ENCODE peak calls at places on chromosome 14, in eight cellular contexts. U, E, D, G, T, R, V and Z are unnamed samples.
A peak's percentile ranks its signal among the peaks of the same experiment; 100 is the strongest.

GRCh38 chr14:44108601-44109000 is 398.5 kb downstream of the FSCB start:
- DNase-seq in U (no peak), E (no peak), D (no peak), G (no peak), T (no peak), R (no peak), V (no peak), Z (no peak)

GRCh38 chr14:46399049-46399448 is 252.5 kb downstream of the RPL10L start:
- DNase-seq in U (no peak), E (no peak), D (no peak), G (peak; percentile 1), T (no peak), R (no peak), V (no peak), Z (no peak)

GRCh38 chr14:57412341-57412740 is 22.0 kb downstream of the NAA30 start:
- DNase-seq in U (no peak), E (no peak), D (no peak), G (no peak), T (no peak), R (no peak), V (no peak), Z (no peak)

GRCh38 chr14:96122496-96122895 is 82.1 kb upstream of the BDKRB2 start:
- DNase-seq in U (no peak), E (no peak), D (no peak), G (no peak), T (peak; percentile 82), R (peak; percentile 90), V (no peak), Z (peak; percentile 83)

GRCh38 chr14:99724196-99724891 is 40.2 kb downstream of the CYP46A1 start:
- DNase-seq in U (no peak), E (no peak), D (no peak), G (no peak), T (no peak), R (peak; percentile 49), V (no peak), Z (no peak)

GRCh38 chr14:67934087-67934486 is 114.5 kb downstream of the RAD51B start:
- DNase-seq in U (peak; percentile 85), E (no peak), D (peak; percentile 68), G (peak; percentile 70), T (peak; percentile 66), R (peak; percentile 85), V (no peak), Z (peak; percentile 79)

GRCh38 chr14:104980601-104981531 is 2.7 kb upstream of the AHNAK2 start:
- DNase-seq in U (no peak), E (no peak), D (no peak), G (no peak), T (no peak), R (no peak), V (peak; percentile 52), Z (no peak)

GRCh38 chr14:38847161-38847560 is 255.9 kb downstream of the SEC23A start:
- DNase-seq in U (no peak), E (no peak), D (no peak), G (no peak), T (no peak), R (no peak), V (no peak), Z (no peak)

GRCh38 chr14:89167705-89168104 is 249.3 kb downstream of the FOXN3 start:
- DNase-seq in U (no peak), E (no peak), D (no peak), G (no peak), T (no peak), R (no peak), V (no peak), Z (no peak)

GRCh38 chr14:103861413-103862392 is 14.3 kb upstream of the PPP1R13B start:
- DNase-seq in U (no peak), E (no peak), D (no peak), G (peak; percentile 19), T (no peak), R (no peak), V (no peak), Z (no peak)

GRCh38 chr14:23436327-23437141 is 1.1 kb upstream of the MYH7 start:
- DNase-seq in U (no peak), E (no peak), D (no peak), G (peak; percentile 15), T (no peak), R (no peak), V (peak; percentile 56), Z (no peak)

GRCh38 chr14:71408362-71409035 is 501.2 kb downstream of the PCNX1 start:
- DNase-seq in U (no peak), E (no peak), D (no peak), G (no peak), T (no peak), R (peak; percentile 31), V (no peak), Z (no peak)

GRCh38 chr14:71400821-71401447 is 493.7 kb downstream of the PCNX1 start:
- DNase-seq in U (no peak), E (peak; percentile 35), D (peak; percentile 69), G (no peak), T (no peak), R (peak; percentile 29), V (no peak), Z (no peak)

GRCh38 chr14:71399057-71399487 is 491.8 kb downstream of the PCNX1 start:
- DNase-seq in U (no peak), E (no peak), D (peak; percentile 86), G (no peak), T (no peak), R (peak; percentile 33), V (no peak), Z (no peak)

GRCh38 chr14:71405676-71406075 is 498.4 kb downstream of the PCNX1 start:
- DNase-seq in U (no peak), E (no peak), D (no peak), G (no peak), T (no peak), R (no peak), V (no peak), Z (no peak)

GRCh38 chr14:71403673-71404072 is 496.4 kb downstream of the PCNX1 start:
- DNase-seq in U (no peak), E (peak; percentile 24), D (peak; percentile 82), G (no peak), T (no peak), R (peak; percentile 44), V (no peak), Z (peak; percentile 31)
- TF ChIP-seq CTCF in U (no peak), E (peak; percentile 44), D (peak; percentile 23), G (peak; percentile 4), T (no peak), R (no peak), V (no peak), Z (peak; percentile 34)

GRCh38 chr14:102672410-102672960 is 80.0 kb downstream of the RCOR1 start:
- DNase-seq in U (no peak), E (no peak), D (no peak), G (no peak), T (no peak), R (no peak), V (no peak), Z (no peak)
- TF ChIP-seq CTCF in U (no peak), E (no peak), D (no peak), G (no peak), T (no peak), R (peak; percentile 6), V (no peak), Z (peak; percentile 45)

DNA sequence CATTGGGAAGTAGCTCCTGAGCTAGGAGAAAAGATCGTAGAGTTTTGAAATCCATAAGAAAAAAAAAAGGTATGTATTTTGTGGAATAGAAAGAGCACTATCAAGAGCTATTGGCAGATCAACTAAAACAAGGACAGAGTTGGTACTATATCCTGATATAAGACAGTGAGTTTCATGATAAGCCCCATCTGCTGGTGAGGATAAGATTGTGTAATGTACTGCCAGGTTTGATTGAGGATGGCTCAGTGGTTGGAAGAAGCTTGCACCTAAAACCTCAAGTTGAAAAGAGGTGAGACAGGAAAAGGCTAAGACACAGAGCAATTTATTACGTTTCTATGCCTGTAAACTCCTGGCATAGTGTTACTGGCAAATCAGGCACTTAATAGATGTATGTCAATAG is 525.6 kb downstream of the FLRT2 start:
- DNase-seq in U (no peak), E (no peak), D (no peak), G (no peak), T (no peak), R (peak; percentile 13), V (no peak), Z (no peak)
- TF ChIP-seq CTCF in U (peak; percentile 23), E (no peak), D (no peak), G (no peak), T (peak; percentile 1), R (peak; percentile 19), V (no peak), Z (peak; percentile 32)

DNA sequence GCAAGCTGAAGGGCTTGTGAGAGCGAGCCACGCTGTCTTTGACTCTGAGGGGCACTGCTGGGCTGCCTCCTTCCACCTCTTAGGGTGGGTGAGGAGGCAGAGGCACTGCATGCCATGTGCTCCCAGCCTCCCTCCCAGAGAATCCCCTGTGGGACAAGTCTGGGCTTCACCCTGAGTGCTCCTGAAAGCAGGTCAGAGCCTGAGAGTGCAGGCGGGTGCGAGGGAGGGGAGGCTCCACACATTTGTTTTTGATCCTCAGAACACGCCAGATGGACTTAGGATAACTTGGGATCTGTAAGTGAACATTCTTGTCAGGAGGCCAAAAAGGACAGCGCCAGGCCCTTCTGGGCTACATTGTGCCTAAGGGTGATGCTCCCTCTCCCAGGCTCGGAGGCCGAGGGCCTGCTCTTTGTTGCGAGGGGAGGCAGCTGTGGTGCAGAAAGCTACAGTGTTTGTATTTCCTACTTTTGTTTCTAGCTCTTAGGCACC is 155.4 kb downstream of the TMX1 start:
- DNase-seq in U (peak; percentile 99), E (no peak), D (no peak), G (peak; percentile 13), T (peak; percentile 89), R (peak; percentile 89), V (no peak), Z (peak; percentile 74)
- TF ChIP-seq CTCF in U (peak; percentile 24), E (no peak), D (no peak), G (no peak), T (peak; percentile 6), R (peak; percentile 19), V (no peak), Z (no peak)

GRCh38 chr14:50340945-50341344 is 28.8 kb downstream of the DMAC2L start:
- DNase-seq in U (no peak), E (no peak), D (peak; percentile 10), G (no peak), T (no peak), R (no peak), V (no peak), Z (no peak)

GRCh38 chr14:50340045-50340444 is 27.9 kb downstream of the DMAC2L start:
- DNase-seq in U (no peak), E (no peak), D (no peak), G (no peak), T (no peak), R (no peak), V (no peak), Z (no peak)

GRCh38 chr14:50344116-50344775 is 32.1 kb downstream of the DMAC2L start:
- DNase-seq in U (no peak), E (no peak), D (peak; percentile 77), G (no peak), T (no peak), R (peak; percentile 63), V (no peak), Z (no peak)

GRCh38 chr14:50343424-50343823 is 31.3 kb downstream of the DMAC2L start:
- DNase-seq in U (peak; percentile 71), E (no peak), D (no peak), G (no peak), T (no peak), R (no peak), V (no peak), Z (no peak)

GRCh38 chr14:50342211-50343080 is 30.3 kb downstream of the DMAC2L start:
- DNase-seq in U (peak; percentile 94), E (peak; percentile 39), D (peak; percentile 64), G (peak; percentile 43), T (no peak), R (peak; percentile 71), V (peak; percentile 76), Z (peak; percentile 74)
- TF ChIP-seq CTCF in U (peak; percentile 64), E (peak; percentile 32), D (peak; percentile 28), G (peak; percentile 26), T (peak; percentile 56), R (peak; percentile 52), V (no peak), Z (peak; percentile 49)

GRCh38 chr14:55026793-55027560 is at the start of the genes SOCS4 and WDHD1:
- DNase-seq in U (peak; percentile 90), E (peak; percentile 91), D (peak; percentile 98), G (peak; percentile 94), T (peak; percentile 67), R (peak; percentile 88), V (peak; percentile 97), Z (peak; percentile 93)
- TF ChIP-seq CTCF in U (no peak), E (peak; percentile 2), D (peak; percentile 15), G (no peak), T (no peak), R (peak; percentile 9), V (peak; percentile 6), Z (peak; percentile 39)